ENCODE peak calls at places on chromosome 12, in four cellular contexts. Y is HepG2, U is GM12878, V is H1. I is an unnamed sample. For H3K9me3, the result is how much of the 10 kb centered on the place peaks cover.

GRCh38 chr12:27970391-27970980 is 2.0 kb downstream of the PTHLH start:
- DNase-seq in V (peak), U (no peak), Y (no peak), I (peak)

GRCh38 chr12:8123124-8123888 is at the start of gene CLEC4A:
- DNase-seq in Y (no peak), U (no peak), V (no peak), I (no peak)

GRCh38 chr12:103783744-103784664 is 57.0 kb downstream of the NT5DC3 start:
- DNase-seq in V (no peak), U (no peak), Y (no peak), I (no peak)

GRCh38 chr12:3964404-3964803 is 91.2 kb upstream of the PARP11 start:
- DNase-seq in V (peak), Y (peak), U (no peak), I (peak)

GRCh38 chr12:114875323-114875722 is 191.3 kb upstream of the TBX3 start:
- DNase-seq in U (no peak), Y (peak), V (no peak), I (no peak)

GRCh38 chr12:108640802-108641445 is 7.2 kb upstream of the SELPLG start:
- DNase-seq in Y (no peak), V (no peak), U (no peak), I (no peak)

GRCh38 chr12:91171475-91171874 is 11.1 kb downstream of the DCN start:
- DNase-seq in Y (no peak), V (no peak), U (no peak), I (no peak)

GRCh38 chr12:62861157-62861535 is 73.8 kb downstream of the PPM1H start:
- DNase-seq in V (no peak), Y (no peak), U (no peak), I (no peak)

GRCh38 chr12:14656846-14657245 is 39.6 kb downstream of the GUCY2C start:
- DNase-seq in U (no peak), V (peak), Y (peak), I (no peak)

GRCh38 chr12:71710276-71711125 is 24.6 kb downstream of the TMEM19 start:
- DNase-seq in V (no peak), U (no peak), Y (peak), I (no peak)

GRCh38 chr12:10212623-10213131 is at the start of gene GABARAPL1:
- DNase-seq in U (no peak), Y (peak), V (peak), I (peak)

GRCh38 chr12:51774936-51775335 is 73.6 kb downstream of the FIGNL2 start:
- DNase-seq in U (no peak), Y (no peak), V (no peak), I (no peak)

GRCh38 chr12:12979151-12979550 is 20.9 kb downstream of the HEBP1 start:
- DNase-seq in V (no peak), Y (no peak), U (no peak), I (no peak)

GRCh38 chr12:69553626-69554248 is 31.5 kb upstream of the CCT2 start:
- DNase-seq in Y (peak), V (no peak), U (no peak), I (no peak)

GRCh38 chr12:73514672-73515071 is 1023.0 kb upstream of the ATXN7L3B start:
- DNase-seq in V (peak), Y (no peak), U (no peak), I (no peak)

GRCh38 chr12:71551529-71551928 is 111.9 kb downstream of the LGR5 start:
- DNase-seq in U (no peak), Y (no peak), V (no peak), I (no peak)

GRCh38 chr12:116591608-116592115 is 32.5 kb downstream of the MAP1LC3B2 start:
- DNase-seq in U (no peak), V (no peak), Y (no peak), I (no peak)

GRCh38 chr12:130655881-130656280 is 60.2 kb downstream of the RIMBP2 start:
- DNase-seq in Y (no peak), U (no peak), V (no peak), I (no peak)

GRCh38 chr12:108772896-108773797 is 41.8 kb upstream of the CORO1C start:
- DNase-seq in V (no peak), Y (no peak), U (no peak), I (no peak)

GRCh38 chr12:106710143-106710893 is 64.2 kb upstream of the RIC8B start:
- DNase-seq in U (no peak), Y (no peak), V (no peak), I (no peak)

GRCh38 chr12:56634837-56635538 is 4.9 kb upstream of the BAZ2A start:
- DNase-seq in U (no peak), Y (peak), V (peak), I (peak)

GRCh38 chr12:80810874-80811273 is 94.2 kb downstream of the MYF5 start:
- DNase-seq in U (no peak), Y (no peak), V (no peak), I (no peak)

GRCh38 chr12:73225371-73225937 is 953.3 kb downstream of the TRHDE start:
- DNase-seq in V (no peak), U (no peak), Y (no peak), I (no peak)

GRCh38 chr12:115943310-115943629 is 334.2 kb downstream of the MED13L start:
- DNase-seq in V (no peak), Y (no peak), U (no peak), I (no peak)

GRCh38 chr12:18981732-18982131 is 147.8 kb upstream of the PLEKHA5 start:
- DNase-seq in V (no peak), Y (no peak), U (no peak), I (no peak)

GRCh38 chr12:93784339-93785086 is 107.3 kb downstream of the CRADD start:
- DNase-seq in Y (peak), U (no peak), V (no peak), I (no peak)

GRCh38 chr12:117809509-117809908 is 159.3 kb downstream of the KSR2 start:
- DNase-seq in Y (no peak), U (no peak), V (no peak), I (no peak)

GRCh38 chr12:128994869-128995268 is 141.6 kb downstream of the GLT1D1 start:
- DNase-seq in Y (no peak), V (no peak), U (no peak), I (no peak)
- H3K4me3 ChIP-seq in Y (no peak), V (no peak), U (no peak), I (no peak)

GRCh38 chr12:1064317-1064716 is 73.3 kb downstream of the ERC1 start:
- DNase-seq in Y (no peak), V (no peak), U (no peak), I (no peak)
- H3K9me3 ChIP-seq in Y (under half), V (under half), U (under half), I (under half)

DNA sequence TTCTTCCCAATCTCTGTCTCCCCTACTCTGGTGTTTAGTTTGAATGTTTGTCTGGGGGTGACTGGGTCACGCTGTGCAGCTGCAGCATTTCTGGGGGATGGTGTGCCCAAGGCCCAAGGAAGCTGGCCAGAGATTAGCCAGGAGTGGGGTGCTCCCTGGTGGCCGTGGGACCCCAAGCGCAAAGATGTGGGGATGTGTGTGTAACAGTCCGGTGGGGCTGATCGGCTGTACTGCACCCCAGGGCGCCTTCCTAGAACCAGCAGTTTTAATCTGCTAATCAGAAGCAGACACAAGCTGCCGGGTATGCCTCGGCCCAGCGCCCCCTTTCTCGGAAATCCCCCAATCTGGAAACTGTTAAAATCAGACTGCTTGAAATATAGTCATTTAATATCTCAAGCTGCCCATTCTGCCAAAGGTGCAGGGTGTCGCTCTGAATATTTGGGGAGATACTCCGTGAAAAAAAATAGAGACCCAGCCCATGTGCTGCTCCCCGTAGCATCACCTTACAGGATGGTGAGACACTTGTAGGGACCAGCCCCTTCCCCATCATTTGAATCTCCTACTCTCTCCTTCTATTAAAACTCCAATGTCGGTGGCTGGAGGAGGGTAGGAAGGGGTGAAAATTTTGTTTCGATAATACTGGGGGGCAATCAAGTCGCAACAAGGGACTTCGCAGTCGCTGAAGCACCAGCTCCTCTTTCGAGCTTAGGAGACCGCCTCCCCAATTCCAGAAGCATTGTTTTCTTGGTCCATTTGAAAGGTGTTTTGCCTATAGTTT is 4.3 kb downstream of the HOXC9 start:
- DNase-seq in U (no peak), V (no peak), Y (no peak), I (no peak)
- TF ChIP-seq SUZ12 in U (no peak), V (peak), Y (no peak), I (no peak)

DNA sequence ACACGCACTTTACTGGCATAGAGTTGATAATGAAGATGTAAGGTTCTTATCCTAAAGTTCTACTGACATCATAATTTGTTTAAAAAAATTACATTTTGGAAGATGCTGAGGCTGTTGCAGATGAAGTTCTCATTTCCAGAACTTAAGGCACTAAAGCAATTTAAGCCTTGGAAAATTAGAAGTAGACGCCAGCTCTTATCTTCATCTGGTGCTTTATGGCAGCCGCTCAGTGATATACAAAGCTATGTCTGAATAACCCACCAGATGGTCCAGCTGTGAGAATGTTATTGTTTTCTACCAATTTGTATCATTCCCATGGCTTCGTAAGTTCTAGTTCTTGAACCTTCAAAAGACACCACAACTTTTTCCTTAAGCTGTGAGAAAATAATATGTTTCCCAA is 212.1 kb upstream of the ARID2 start:
- DNase-seq in U (no peak), Y (no peak), V (no peak), I (no peak)
- H3K4me3 ChIP-seq in U (no peak), Y (no peak), V (no peak), I (no peak)

GRCh38 chr12:96274331-96274730 is 80.2 kb downstream of the ELK3 start:
- DNase-seq in U (no peak), Y (no peak), V (no peak), I (no peak)
- H3K9me3 ChIP-seq in U (under half), Y (under half), V (under half), I (under half)

GRCh38 chr12:122127839-122128238 is 46.2 kb downstream of the IL31 start:
- DNase-seq in V (no peak), Y (no peak), U (no peak), I (no peak)

GRCh38 chr12:122126713-122127597 is 47.1 kb downstream of the IL31 start:
- DNase-seq in Y (peak), V (no peak), U (no peak), I (no peak)

GRCh38 chr12:122128481-122128880 is 45.5 kb downstream of the IL31 start:
- DNase-seq in Y (no peak), U (no peak), V (no peak), I (no peak)

GRCh38 chr12:122129131-122129530 is 44.9 kb downstream of the IL31 start:
- DNase-seq in V (no peak), U (no peak), Y (no peak), I (no peak)

DNA sequence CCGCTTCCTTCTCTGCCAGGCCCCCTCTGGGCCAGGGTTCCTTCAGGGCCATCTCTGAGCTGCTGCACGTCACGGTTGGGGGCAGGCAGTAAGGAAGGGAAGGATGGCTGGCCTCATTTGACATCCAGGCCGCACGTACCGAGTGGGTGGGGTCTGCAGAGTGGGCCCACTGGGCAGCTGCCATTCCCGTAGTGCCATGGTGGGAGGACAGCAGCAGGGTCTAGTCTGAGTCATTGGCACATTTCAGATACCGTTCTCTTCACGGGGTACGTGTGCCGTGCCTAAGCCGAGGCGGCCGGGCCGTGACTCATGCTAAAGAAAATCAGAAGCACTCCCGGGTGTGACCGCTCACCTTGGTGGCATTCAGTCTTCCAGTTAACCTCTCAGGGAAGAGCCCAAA is 43.9 kb downstream of the IL31 start:
- DNase-seq in U (no peak), V (no peak), Y (no peak), I (no peak)
- TF ChIP-seq SUZ12 in U (no peak), V (no peak), Y (no peak), I (no peak)

GRCh38 chr12:57752668-57753000 is 524 bp upstream of the CDK4 start:
- DNase-seq in Y (no peak), U (no peak), V (no peak), I (no peak)
- H3K4me3 ChIP-seq in Y (peak), U (peak), V (peak), I (no peak)

I was measured in NT2/D1.